ENCODE peak calls at places on chromosomes 5 and 9, in ten cellular contexts. H, V, X, S, M, K, Z, F, E and G are unnamed samples.

GRCh38 chr9:18240213-18240612 is 233.7 kb upstream of the ADAMTSL1 start:
- DNase-seq in E (no peak), V (no peak), H (no peak), M (no peak), Z (no peak), X (no peak), K (no peak), S (no peak), F (no peak), G (no peak)

GRCh38 chr9:35104586-35104985 is 1.7 kb upstream of the STOML2 start:
- DNase-seq in X (no peak), V (no peak), E (no peak), K (no peak), F (no peak), Z (no peak), H (no peak), S (no peak), M (no peak), G (no peak)

GRCh38 chr5:116815081-116815480 is 240.5 kb upstream of the SEMA6A start:
- DNase-seq in S (no peak), H (no peak), E (no peak), Z (no peak), F (no peak), M (no peak), V (no peak), K (no peak), X (no peak), G (no peak)

GRCh38 chr9:121985792-121986494 is 107.2 kb downstream of the TTLL11 start:
- DNase-seq in Z (peak), X (no peak), M (no peak), K (no peak), H (no peak), V (no peak), S (no peak), E (no peak), F (no peak), G (no peak)

GRCh38 chr9:83379045-83379444 is 159.2 kb downstream of the FRMD3 start:
- DNase-seq in K (no peak), S (no peak), F (no peak), H (no peak), Z (no peak), V (no peak), E (no peak), M (no peak), X (no peak), G (no peak)

GRCh38 chr9:131274674-131275331 is 1.5 kb downstream of the FAM78A start:
- DNase-seq in V (no peak), H (no peak), M (no peak), Z (no peak), K (no peak), S (no peak), F (no peak), E (peak), X (no peak), G (peak)

GRCh38 chr5:113266913-113267227 is 167.9 kb downstream of the TSSK1B start:
- DNase-seq in Z (no peak), V (no peak), F (peak), S (no peak), E (no peak), M (no peak), X (no peak), K (no peak), H (no peak), G (no peak)

GRCh38 chr5:59321631-59322030 is 571.9 kb downstream of the PDE4D start:
- DNase-seq in X (no peak), S (no peak), K (no peak), E (no peak), H (no peak), M (no peak), Z (no peak), F (no peak), V (no peak), G (no peak)

GRCh38 chr9:76109953-76110352 is 219.5 kb downstream of the PCSK5 start:
- DNase-seq in H (no peak), V (no peak), X (no peak), M (no peak), F (no peak), K (no peak), Z (no peak), E (no peak), S (no peak), G (no peak)

GRCh38 chr9:131006601-131007000 is 2.4 kb upstream of the LAMC3 start:
- DNase-seq in E (no peak), H (no peak), Z (no peak), X (no peak), K (no peak), F (no peak), S (no peak), M (no peak), V (no peak), G (no peak)

GRCh38 chr9:136484153-136485048 is 1.6 kb upstream of the SEC16A start:
- DNase-seq in K (peak), V (peak), H (peak), X (no peak), M (no peak), F (peak), S (no peak), E (peak), Z (peak), G (peak)

GRCh38 chr9:91131433-91131839 is 230.3 kb downstream of the AUH start:
- DNase-seq in S (no peak), K (peak), M (peak), Z (peak), F (peak), H (peak), V (no peak), X (no peak), E (peak), G (no peak)

GRCh38 chr5:10546186-10546585 is 17.7 kb upstream of the ANKRD33B start:
- DNase-seq in H (no peak), M (no peak), X (no peak), F (no peak), Z (peak), E (no peak), S (no peak), V (no peak), K (no peak), G (no peak)

GRCh38 chr9:23375511-23375910 is 450.5 kb downstream of the ELAVL2 start:
- DNase-seq in X (no peak), M (no peak), F (no peak), E (no peak), S (no peak), H (no peak), Z (no peak), K (no peak), V (no peak), G (no peak)

DNA sequence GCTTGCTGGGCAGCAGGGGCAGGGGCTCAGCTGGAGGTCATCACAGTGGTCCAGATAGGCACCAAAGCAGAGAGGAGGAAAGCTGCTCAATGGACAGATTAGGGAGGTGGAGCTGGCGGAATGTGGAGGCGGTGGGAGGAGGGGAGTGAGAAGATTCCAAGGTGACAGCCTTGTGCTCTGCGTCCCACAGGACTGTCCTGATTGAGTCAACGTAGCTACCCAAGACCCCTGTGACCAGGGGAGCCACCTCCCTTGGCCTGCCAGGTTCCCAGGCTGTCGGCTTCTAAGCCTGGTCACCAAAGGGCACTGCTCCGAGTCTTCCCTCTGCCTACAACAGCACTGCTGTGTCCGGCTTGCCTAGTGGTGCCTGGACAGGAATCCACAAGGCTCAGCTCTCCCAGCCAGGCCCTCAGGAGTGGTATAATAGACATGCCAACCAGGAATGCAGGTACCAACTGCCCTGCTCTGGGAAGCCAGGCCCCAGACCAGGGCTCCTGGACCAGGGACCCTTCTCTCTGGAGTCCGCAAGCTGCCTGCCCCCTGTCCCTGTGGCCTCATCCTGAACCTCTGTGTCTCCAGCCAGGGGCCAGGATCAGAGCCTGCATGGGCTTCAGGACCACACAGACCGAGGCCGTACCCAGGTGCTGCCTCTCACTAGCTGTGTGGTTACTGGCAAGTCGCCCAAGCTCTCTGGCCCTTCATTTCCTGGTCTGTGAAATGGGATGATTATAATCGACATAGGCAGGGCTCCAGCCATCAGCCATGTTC is 67.9 kb downstream of the STK10 start:
- DNase-seq in H (no peak), Z (peak), F (no peak), E (no peak), V (no peak), M (no peak), X (no peak), S (no peak), K (no peak), G (peak)
- TF ChIP-seq POLR2A in H (no peak), Z (no peak), F (no peak), E (no peak), V (no peak), M (no peak), X (no peak), S (no peak), K (no peak), G (no peak)

DNA sequence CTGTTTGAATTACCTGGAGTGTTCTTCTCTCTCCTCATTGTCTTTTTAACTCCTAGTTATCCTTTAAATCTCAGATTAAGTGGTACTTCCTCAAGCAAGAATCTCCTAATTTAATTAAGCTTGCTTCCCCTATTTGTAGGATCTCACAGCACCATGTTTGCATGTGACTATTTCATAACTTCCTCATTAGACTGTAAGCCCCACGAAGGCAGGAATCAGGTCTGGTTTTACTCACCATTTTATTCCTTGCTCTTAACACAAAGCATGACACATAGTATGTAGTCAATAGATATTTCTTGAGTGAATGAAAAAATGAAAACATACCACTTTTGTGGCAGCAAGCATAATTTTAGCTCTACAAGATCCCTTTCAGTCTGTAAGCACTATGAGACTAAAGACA is 1.3 kb upstream of the ERMP1 start:
- DNase-seq in M (no peak), E (no peak), V (no peak), F (no peak), X (no peak), H (no peak), Z (no peak), S (no peak), K (no peak), G (no peak)
- TF ChIP-seq POLR2AphosphoS5 in M (no peak), E (no peak), V (no peak), F (no peak), X (no peak), H (no peak), Z (no peak), S (no peak), K (no peak), G (no peak)

GRCh38 chr5:43601454-43602260 is 1.3 kb upstream of the NNT start:
- DNase-seq in S (peak), H (no peak), M (no peak), K (no peak), X (no peak), E (no peak), F (no peak), V (peak), Z (no peak), G (no peak)

GRCh38 chr5:43603535-43604363 is 769 bp downstream of the NNT start:
- DNase-seq in F (peak), S (peak), M (no peak), X (peak), E (peak), H (peak), K (peak), V (peak), Z (peak), G (peak)

GRCh38 chr5:43602456-43602817 is 543 bp upstream of the NNT start:
- DNase-seq in K (peak), Z (peak), M (no peak), H (peak), V (peak), S (peak), E (peak), F (peak), X (peak), G (no peak)

GRCh38 chr5:43604699-43605098 is 1.7 kb downstream of the NNT start:
- DNase-seq in E (no peak), M (no peak), Z (no peak), V (no peak), S (no peak), X (no peak), F (no peak), H (no peak), K (no peak), G (no peak)

GRCh38 chr5:43602818-43603534 is at the start of gene NNT:
- DNase-seq in K (peak), E (peak), F (peak), X (peak), Z (peak), H (peak), M (no peak), S (peak), V (peak), G (peak)
- TF ChIP-seq POLR2A in K (no peak), E (peak), F (no peak), X (peak), Z (no peak), H (no peak), M (no peak), S (peak), V (peak), G (no peak)

GRCh38 chr9:21974230-21974541 is 20.0 kb downstream of the CDKN2A start:
- DNase-seq in H (no peak), E (no peak), Z (no peak), F (no peak), V (no peak), M (no peak), K (no peak), X (no peak), S (no peak), G (no peak)

GRCh38 chr9:21970800-21971620 is 23.2 kb downstream of the CDKN2A start:
- DNase-seq in E (no peak), Z (no peak), S (no peak), M (no peak), V (no peak), F (no peak), K (no peak), X (no peak), H (no peak), G (no peak)

GRCh38 chr9:21976334-21976875 is 17.8 kb downstream of the CDKN2A start:
- DNase-seq in M (no peak), H (no peak), F (no peak), S (no peak), K (no peak), E (no peak), Z (no peak), X (no peak), V (no peak), G (no peak)

GRCh38 chr9:21972361-21972760 is 21.8 kb downstream of the CDKN2A start:
- DNase-seq in F (no peak), K (no peak), E (no peak), M (no peak), H (no peak), X (no peak), V (no peak), Z (no peak), S (no peak), G (no peak)

DNA sequence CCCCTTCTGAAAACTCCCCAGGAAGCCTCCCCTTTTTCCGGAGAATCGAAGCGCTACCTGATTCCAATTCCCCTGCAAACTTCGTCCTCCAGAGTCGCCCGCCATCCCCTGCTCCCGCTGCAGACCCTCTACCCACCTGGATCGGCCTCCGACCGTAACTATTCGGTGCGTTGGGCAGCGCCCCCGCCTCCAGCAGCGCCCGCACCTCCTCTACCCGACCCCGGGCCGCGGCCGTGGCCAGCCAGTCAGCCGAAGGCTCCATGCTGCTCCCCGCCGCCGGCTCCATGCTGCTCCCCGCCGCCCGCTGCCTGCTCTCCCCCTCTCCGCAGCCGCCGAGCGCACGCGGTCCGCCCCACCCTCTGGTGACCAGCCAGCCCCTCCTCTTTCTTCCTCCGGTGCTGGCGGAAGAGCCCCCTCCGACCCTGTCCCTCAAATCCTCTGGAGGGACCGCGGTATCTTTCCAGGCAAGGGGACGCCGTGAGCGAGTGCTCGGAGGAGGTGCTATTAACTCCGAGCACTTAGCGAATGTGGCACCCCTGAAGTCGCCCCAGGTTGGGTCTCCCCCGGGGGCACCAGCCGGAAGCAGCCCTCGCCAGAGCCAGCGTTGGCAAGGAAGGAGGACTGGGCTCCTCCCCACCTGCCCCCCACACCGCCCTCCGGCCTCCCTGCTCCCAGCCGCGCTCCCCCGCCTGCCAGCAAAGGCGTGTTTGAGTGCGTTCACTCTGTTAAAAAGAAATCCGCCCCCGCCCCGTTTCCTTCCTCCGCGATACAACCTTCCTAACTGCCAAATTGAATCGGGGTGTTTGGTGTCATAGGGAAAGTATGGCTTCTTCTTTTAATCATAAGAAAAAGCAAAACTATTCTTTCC is 19.4 kb downstream of the CDKN2A start:
- DNase-seq in V (no peak), K (peak), Z (no peak), H (no peak), M (peak), X (no peak), E (no peak), S (no peak), F (no peak), G (peak)
- TF ChIP-seq POLR2AphosphoS5 in V (no peak), K (no peak), Z (no peak), H (no peak), M (peak), X (no peak), E (no peak), S (no peak), F (no peak), G (peak)